ENCODE peak calls at places on chromosomes 3 and 15, in five cellular contexts. A is foreskin fibroblast, V is fibroblast of mammary gland, R is Caco-2, Q is HCT116. T is an unnamed sample.

GRCh38 chr15:73685561-73685960 is 1.4 kb downstream of the CD276 start:
- DNase-seq in A (peak), R (no peak), V (peak), Q (no peak), T (no peak)

GRCh38 chr3:141457624-141458236 is 29.1 kb upstream of the RASA2 start:
- DNase-seq in R (no peak), Q (no peak), A (peak), V (peak), T (no peak)

GRCh38 chr3:50627407-50628051 is 10.6 kb downstream of the MAPKAPK3 start:
- DNase-seq in R (no peak), V (peak), Q (peak), A (peak), T (no peak)

GRCh38 chr15:80595391-80595790 is 99.7 kb upstream of the ABHD17C start:
- DNase-seq in A (peak), R (no peak), Q (no peak), V (peak), T (no peak)

GRCh38 chr3:128327606-128328031 is 139.1 kb downstream of the DNAJB8 start:
- DNase-seq in R (no peak), V (no peak), Q (no peak), A (no peak), T (no peak)

GRCh38 chr3:187946031-187946691 is 200.9 kb upstream of the BCL6 start:
- DNase-seq in A (peak), Q (no peak), V (peak), R (no peak), T (no peak)

GRCh38 chr3:11662392-11662990 is 18.8 kb upstream of the VGLL4 start:
- DNase-seq in R (no peak), Q (peak), V (peak), A (peak), T (no peak)

GRCh38 chr3:153357436-153357835 is 195.4 kb downstream of the RAP2B start:
- DNase-seq in A (no peak), R (no peak), V (no peak), Q (no peak), T (no peak)

GRCh38 chr3:160678447-160678846 is 1.5 kb downstream of the ARL14 start:
- DNase-seq in R (peak), V (no peak), A (peak), Q (no peak), T (no peak)

GRCh38 chr3:51378726-51379125 is 6.4 kb upstream of the MANF start:
- DNase-seq in A (no peak), Q (no peak), V (no peak), R (peak), T (no peak)

GRCh38 chr3:184711366-184712247 is at the start of gene MAGEF1:
- DNase-seq in Q (peak), R (peak), V (peak), A (peak), T (peak)

GRCh38 chr15:77419050-77419835 is 661 bp downstream of the PEAK1 start:
- DNase-seq in V (peak), R (peak), A (peak), Q (no peak), T (no peak)

GRCh38 chr3:54120657-54121403 is 1.5 kb upstream of the CACNA2D3 start:
- DNase-seq in V (no peak), Q (no peak), R (no peak), A (peak), T (no peak)

GRCh38 chr15:45535486-45536042 is 13.0 kb upstream of the SLC30A4 start:
- DNase-seq in Q (no peak), A (no peak), R (no peak), V (no peak), T (no peak)

GRCh38 chr3:72338942-72339749 is 509.1 kb downstream of the SHQ1 start:
- DNase-seq in R (peak), Q (peak), A (peak), V (peak), T (no peak)

GRCh38 chr3:197508051-197508451 is 47.7 kb downstream of the BDH1 start:
- DNase-seq in Q (no peak), V (no peak), A (no peak), R (no peak), T (no peak)

GRCh38 chr15:52227456-52227855 is 36.3 kb upstream of the GNB5 start:
- DNase-seq in A (peak), R (peak), Q (peak), V (peak), T (no peak)

GRCh38 chr3:11736136-11736833 is 92.6 kb upstream of the VGLL4 start:
- DNase-seq in R (no peak), V (no peak), Q (no peak), A (peak), T (no peak)

GRCh38 chr15:69668963-69669362 is 216.3 kb downstream of the RPLP1 start:
- DNase-seq in Q (no peak), V (no peak), A (no peak), R (no peak), T (no peak)

GRCh38 chr15:42121667-42122066 is 27.3 kb upstream of the PLA2G4D start:
- DNase-seq in A (no peak), V (no peak), Q (no peak), R (no peak), T (no peak)

GRCh38 chr3:146334151-146334550 is 83.2 kb upstream of the PLSCR4 start:
- DNase-seq in Q (no peak), A (peak), R (no peak), V (peak), T (no peak)

GRCh38 chr3:182740710-182741109 is 52.6 kb upstream of the ATP11B start:
- DNase-seq in Q (peak), V (peak), R (no peak), A (no peak), T (no peak)

GRCh38 chr3:61155701-61156292 is 95.5 kb downstream of the FHIT start:
- DNase-seq in V (no peak), A (no peak), R (no peak), Q (no peak), T (no peak)

GRCh38 chr3:102206506-102207145 is 228.2 kb upstream of the ZPLD1 start:
- DNase-seq in R (no peak), A (peak), V (peak), Q (no peak), T (no peak)

GRCh38 chr3:59040902-59041301 is 8.9 kb downstream of the CFAP20DC start:
- DNase-seq in R (no peak), Q (no peak), V (no peak), A (peak), T (no peak)

GRCh38 chr3:13525827-13526625 is 22.9 kb upstream of the FBLN2 start:
- DNase-seq in R (no peak), A (peak), V (peak), Q (no peak), T (no peak)

GRCh38 chr15:59997070-59997701 is 6.9 kb upstream of the FOXB1 start:
- DNase-seq in Q (no peak), A (no peak), R (no peak), V (no peak), T (no peak)

GRCh38 chr15:99409097-99409473 is 156.7 kb upstream of the MEF2A start:
- DNase-seq in Q (peak), R (no peak), A (peak), V (peak), T (no peak)

GRCh38 chr3:138384971-138385370 is 36.6 kb downstream of the MRAS start:
- DNase-seq in Q (no peak), V (peak), R (no peak), A (no peak), T (no peak)

GRCh38 chr3:174125267-174125844 is 727.8 kb downstream of the NLGN1 start:
- DNase-seq in V (peak), R (no peak), Q (peak), A (peak), T (no peak)

GRCh38 chr3:61638721-61639120 is 77.3 kb downstream of the PTPRG start:
- DNase-seq in A (peak), Q (no peak), R (no peak), V (peak), T (no peak)

GRCh38 chr3:184248454-184249411 is at the start of gene ALG3:
- DNase-seq in A (peak), R (peak), V (peak), Q (peak), T (peak)

GRCh38 chr15:84955089-84955848 is 26.4 kb upstream of the PDE8A start:
- DNase-seq in V (peak), A (peak), Q (peak), R (peak), T (no peak)
- H3K4me3 ChIP-seq in V (no peak), A (peak), Q (peak), R (peak), T (peak)

DNA sequence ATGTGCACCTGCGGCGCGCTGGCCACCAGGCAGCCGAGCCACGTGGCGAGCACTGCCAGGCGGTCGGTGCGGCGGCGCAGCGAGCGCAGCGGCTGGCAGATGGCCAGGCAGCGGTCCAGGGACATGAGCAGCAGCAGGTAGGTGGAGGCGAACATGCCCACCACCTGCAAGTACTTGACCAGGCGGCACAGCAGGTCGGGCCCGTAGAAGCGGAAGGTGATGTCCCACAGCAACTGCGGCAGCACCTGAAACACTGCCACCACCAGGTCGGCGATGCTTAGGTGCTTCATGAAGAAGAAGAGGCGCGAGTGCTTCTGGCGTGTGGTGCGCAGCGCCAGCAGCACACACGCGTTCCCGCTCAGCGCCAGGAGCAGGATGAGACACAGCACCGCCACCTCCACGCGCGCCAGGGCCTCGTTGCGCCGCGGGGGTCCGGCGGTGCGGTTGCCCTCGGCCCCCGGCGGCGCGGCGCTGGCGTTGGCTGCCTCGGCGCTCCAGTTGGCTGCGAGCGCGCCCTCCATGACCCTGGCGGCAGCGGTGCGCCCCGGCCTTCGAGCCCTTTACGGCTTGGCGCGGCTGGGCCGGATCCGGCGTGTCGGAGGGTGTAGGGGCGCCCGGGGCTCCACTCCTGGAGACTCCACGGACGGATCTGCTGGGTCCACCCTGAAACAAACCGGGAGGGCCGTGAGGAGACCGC is 1.6 kb downstream of the OXTR start:
- DNase-seq in R (peak), V (no peak), A (peak), Q (no peak), T (no peak)
- TF ChIP-seq CTCF in R (peak), V (no peak), A (peak), Q (no peak), T (peak)

DNA sequence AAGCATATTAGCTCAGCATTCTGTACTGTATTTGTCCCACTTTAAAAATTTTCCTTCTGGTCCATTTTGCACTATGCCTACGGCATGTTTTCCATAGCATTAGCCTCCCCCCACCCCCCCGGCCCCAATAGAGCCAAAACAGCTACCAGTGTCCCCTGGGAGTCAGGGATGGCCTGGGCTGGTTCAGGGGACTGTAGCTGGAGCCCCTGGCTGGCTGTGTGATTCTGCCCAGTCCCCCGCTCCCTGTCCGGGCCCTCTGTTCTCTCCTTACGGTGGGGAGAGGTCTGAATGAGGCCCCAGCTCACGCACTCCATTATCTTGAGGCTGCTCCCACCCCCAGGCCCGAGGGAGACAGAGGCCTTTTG is 70.1 kb downstream of the KLF15 start:
- DNase-seq in A (no peak), Q (no peak), V (no peak), R (no peak), T (no peak)
- H3K4me3 ChIP-seq in A (peak), Q (peak), V (peak), R (no peak), T (peak)

GRCh38 chr15:79593119-79593869 is 161.2 kb downstream of the MINAR1 start:
- DNase-seq in V (peak), R (no peak), Q (no peak), A (peak), T (no peak)
- TF ChIP-seq CTCF in V (peak), R (peak), Q (peak), A (peak), T (no peak)

GRCh38 chr15:83983634-83984458 is 251.7 kb upstream of the GOLGA6L4 start:
- DNase-seq in R (no peak), A (no peak), V (no peak), Q (no peak), T (no peak)
- H3K4me3 ChIP-seq in R (no peak), A (no peak), V (no peak), Q (no peak), T (no peak)

GRCh38 chr3:57582470-57583168 is 14.5 kb downstream of the ARF4 start:
- DNase-seq in A (peak), V (no peak), Q (peak), R (peak), T (no peak)
- TF ChIP-seq CTCF in A (no peak), V (peak), Q (peak), R (no peak), T (peak)